ENCODE peak calls at places on chromosomes 12 and 14, in nine cellular contexts. G is EH; R is CD8-positive, alpha-beta memory T cell; B is ELR; X is stimulated activated CD4-positive, alpha-beta T cell treated with anti-CD3 and anti-CD28 coated beads, TNF-alpha, amount 100 ng/mL, for 4 hours; Z is tibial artery; V is MM.1S; W is substantia nigra; Q is KG1. J is an unnamed sample.
A peak's percentile ranks its signal among the peaks of the same experiment; 100 is the strongest.

GRCh38 chr12:2047752-2048151 is 5.0 kb upstream of the CACNA1C start:
- DNase-seq in X (no peak), Z (no peak), W (no peak), V (no peak), R (no peak), G (no peak), Q (no peak), B (no peak), J (no peak)

GRCh38 chr12:119925269-119925668 is 48.1 kb upstream of the CIT start:
- DNase-seq in Z (no peak), X (no peak), G (no peak), W (no peak), Q (no peak), R (no peak), B (no peak), V (no peak), J (no peak)

GRCh38 chr14:60637490-60638452 is 11.5 kb downstream of the SIX1 start:
- DNase-seq in Q (no peak), V (no peak), R (no peak), B (no peak), Z (no peak), W (no peak), G (no peak), X (no peak), J (no peak)

GRCh38 chr12:50747817-50748216 is 16.1 kb upstream of the ATF1 start:
- DNase-seq in R (no peak), G (no peak), Z (no peak), X (no peak), B (no peak), W (no peak), V (no peak), Q (no peak), J (no peak)

GRCh38 chr14:60101801-60102200 is 10.1 kb downstream of the PCNX4 start:
- DNase-seq in V (no peak), G (peak; percentile 26), R (no peak), Q (no peak), X (no peak), W (no peak), B (peak; percentile 32), Z (no peak), J (no peak)

GRCh38 chr14:35331605-35332516 is 39.7 kb downstream of the PSMA6 start:
- DNase-seq in Q (peak; percentile 16), B (peak; percentile 36), R (no peak), X (no peak), Z (no peak), W (no peak), G (peak; percentile 35), V (no peak), J (no peak)

GRCh38 chr14:100589760-100590469 is 2.7 kb upstream of the BEGAIN start:
- DNase-seq in Z (no peak), B (no peak), V (no peak), Q (no peak), R (no peak), G (no peak), W (no peak), X (no peak), J (no peak)

GRCh38 chr12:67370979-67371378 is 101.8 kb downstream of the CAND1 start:
- DNase-seq in B (no peak), G (peak; percentile 70), X (no peak), W (no peak), Z (no peak), Q (no peak), R (no peak), V (no peak), J (no peak)

GRCh38 chr14:95699397-95699796 is 13.2 kb downstream of the TCL1B start:
- DNase-seq in Z (no peak), B (no peak), G (no peak), R (no peak), Q (no peak), W (no peak), V (no peak), X (no peak), J (no peak)

GRCh38 chr12:50514526-50515276 is 9.9 kb downstream of the DIP2B start:
- DNase-seq in Q (no peak), R (no peak), X (no peak), G (no peak), Z (no peak), B (no peak), V (peak; percentile 53), W (no peak), J (no peak)

GRCh38 chr12:123929869-123930583 is 42.6 kb downstream of the CCDC92 start:
- DNase-seq in B (no peak), Z (no peak), V (no peak), G (no peak), Q (no peak), X (no peak), W (no peak), R (no peak), J (no peak)

GRCh38 chr12:65100140-65100539 is 21.0 kb downstream of the WIF1 start:
- DNase-seq in V (no peak), G (peak; percentile 5), X (no peak), R (no peak), Z (no peak), W (no peak), Q (no peak), B (peak; percentile 39), J (no peak)

GRCh38 chr12:94561943-94562411 is 88.4 kb downstream of the TMCC3 start:
- DNase-seq in G (peak; percentile 16), R (no peak), W (peak; percentile 57), V (peak; percentile 95), X (no peak), Z (no peak), Q (no peak), B (peak; percentile 37), J (no peak)

J was measured in GDM1.